ENCODE peak calls at places on chromosomes 16 and 17, in seven cellular contexts. B is NCI-H1417; T is amniotic stem cell; K is GM20000; N is cardiac septum; M is stimulated activated CD4-positive, alpha-beta T cell treated with anti-CD3 and anti-CD28 coated beads, TNF-alpha, amount 100 ng/mL, for 1 hour; Y is iris pigment epithelial cell. Q is an unnamed sample.

GRCh38 chr17:43326490-43327275 is 72.1 kb upstream of the ARL4D start:
- DNase-seq in N (no peak), T (no peak), K (no peak), Y (no peak), B (no peak), M (no peak), Q (no peak)

GRCh38 chr17:63519972-63520882 is 2.9 kb upstream of the KCNH6 start:
- DNase-seq in T (no peak), B (peak), N (no peak), Y (no peak), M (no peak), K (no peak), Q (peak)

GRCh38 chr17:15124746-15125145 is 140.4 kb downstream of the PMP22 start:
- DNase-seq in N (no peak), T (no peak), B (no peak), Y (no peak), K (no peak), M (no peak), Q (no peak)

GRCh38 chr16:75109732-75110243 is 6.8 kb downstream of the LDHD start:
- DNase-seq in T (no peak), Y (no peak), K (no peak), B (no peak), N (peak), M (no peak), Q (peak)

GRCh38 chr17:13329421-13329820 is 272.3 kb downstream of the HS3ST3A1 start:
- DNase-seq in T (no peak), K (no peak), B (no peak), Y (no peak), N (no peak), M (no peak), Q (no peak)

GRCh38 chr16:31022574-31023251 is 10.6 kb upstream of the STX4 start:
- DNase-seq in K (no peak), T (no peak), Y (no peak), B (no peak), M (no peak), N (no peak), Q (no peak)

GRCh38 chr17:72846399-72846798 is 246.1 kb downstream of the SLC39A11 start:
- DNase-seq in N (no peak), K (no peak), Y (no peak), M (no peak), B (no peak), T (no peak), Q (no peak)

GRCh38 chr17:46115687-46116086 is 77.5 kb downstream of the KANSL1 start:
- DNase-seq in Y (no peak), B (no peak), K (no peak), N (no peak), T (no peak), M (no peak), Q (no peak)

GRCh38 chr17:2880050-2880449 is 83.8 kb downstream of the RAP1GAP2 start:
- DNase-seq in B (no peak), K (no peak), T (no peak), Y (no peak), M (no peak), N (no peak), Q (no peak)

GRCh38 chr16:9836118-9836736 is 346.0 kb downstream of the GRIN2A start:
- DNase-seq in T (no peak), K (no peak), N (no peak), B (no peak), Y (peak), M (no peak), Q (no peak)

GRCh38 chr17:56956992-56957391 is 3.9 kb downstream of the COIL start:
- DNase-seq in T (no peak), K (no peak), M (no peak), N (no peak), B (no peak), Y (no peak), Q (no peak)

GRCh38 chr16:57815987-57816745 is 13.9 kb upstream of the KIFC3 start:
- DNase-seq in B (peak), T (peak), M (no peak), Y (peak), K (peak), N (peak), Q (peak)

GRCh38 chr17:38510424-38511125 is 82.3 kb downstream of the ARHGAP23 start:
- DNase-seq in M (no peak), B (no peak), N (no peak), T (no peak), K (peak), Y (peak), Q (no peak)

GRCh38 chr17:39671651-39672521 is 3.6 kb downstream of the PNMT start:
- DNase-seq in K (peak), Y (peak), N (no peak), M (no peak), T (no peak), B (no peak), Q (no peak)

GRCh38 chr17:46857600-46857999 is 6.2 kb downstream of the WNT9B start:
- DNase-seq in Y (no peak), N (no peak), K (no peak), M (no peak), B (no peak), T (no peak), Q (no peak)

GRCh38 chr17:43536236-43537088 is 9.7 kb downstream of the ETV4 start:
- DNase-seq in K (no peak), M (no peak), N (no peak), T (peak), Y (peak), B (no peak), Q (no peak)

GRCh38 chr16:17773698-17774101 is 302.9 kb upstream of the XYLT1 start:
- DNase-seq in B (no peak), T (no peak), Y (no peak), K (no peak), N (no peak), M (no peak), Q (peak)

GRCh38 chr17:66779186-66779585 is 55.7 kb upstream of the CACNG5 start:
- DNase-seq in N (no peak), T (no peak), K (no peak), M (no peak), Y (no peak), B (no peak), Q (peak)

GRCh38 chr16:2244301-2244700 is 7.1 kb downstream of the ECI1 start:
- DNase-seq in B (no peak), K (no peak), Y (no peak), T (no peak), M (no peak), N (no peak), Q (no peak)

GRCh38 chr16:11497329-11497805 is 89.4 kb downstream of the LITAF start:
- DNase-seq in K (no peak), N (peak), T (peak), Y (peak), M (no peak), B (peak), Q (peak)

GRCh38 chr16:4416200-4417032 is at the start of gene CORO7:
- DNase-seq in M (peak), K (peak), B (peak), T (peak), N (peak), Y (peak), Q (peak)

GRCh38 chr17:74430706-74431567 is 951 bp upstream of the GPRC5C start:
- DNase-seq in T (no peak), M (no peak), Y (peak), K (peak), N (peak), B (peak), Q (peak)

GRCh38 chr16:56637814-56638750 is at the start of gene MT1A:
- DNase-seq in N (peak), T (no peak), Y (peak), M (no peak), B (no peak), K (no peak), Q (peak)

GRCh38 chr17:7167832-7168231 is 11.3 kb downstream of the ASGR1 start:
- DNase-seq in N (no peak), M (no peak), Y (peak), T (no peak), K (no peak), B (no peak), Q (no peak)

GRCh38 chr17:68314916-68315535 is 23.7 kb downstream of the ARSG start:
- DNase-seq in B (no peak), M (no peak), Y (peak), T (no peak), K (no peak), N (peak), Q (no peak)

GRCh38 chr17:36183811-36184765 is 7.7 kb upstream of the TBC1D3B start:
- DNase-seq in N (no peak), Y (no peak), T (no peak), B (no peak), K (no peak), M (no peak), Q (no peak)

GRCh38 chr17:79707931-79708891 is 22.5 kb upstream of the ENPP7 start:
- DNase-seq in K (peak), T (peak), B (peak), Y (peak), N (no peak), M (peak), Q (peak)

GRCh38 chr17:42194133-42194899 is at the start of gene GHDC:
- DNase-seq in M (peak), Y (peak), K (peak), B (peak), N (peak), T (no peak), Q (peak)

GRCh38 chr17:45225051-45225700 is 3.5 kb downstream of the FMNL1 start:
- DNase-seq in T (no peak), K (no peak), M (no peak), Y (no peak), B (no peak), N (no peak), Q (no peak)

GRCh38 chr16:685967-686366 is 1.8 kb upstream of the JMJD8 start:
- DNase-seq in N (no peak), M (no peak), K (peak), B (peak), Y (no peak), T (no peak), Q (no peak)

GRCh38 chr17:13154403-13154802 is 136.6 kb upstream of the ELAC2 start:
- DNase-seq in N (no peak), M (no peak), Y (peak), B (no peak), K (no peak), T (no peak), Q (no peak)

GRCh38 chr16:66275795-66276428 is 90.6 kb upstream of the CDH5 start:
- DNase-seq in N (no peak), M (no peak), B (peak), K (peak), Y (peak), T (peak), Q (no peak)

GRCh38 chr17:58242171-58242784 is 3.9 kb downstream of the LPO start:
- DNase-seq in N (no peak), M (no peak), T (no peak), Y (no peak), B (no peak), K (no peak), Q (no peak)

GRCh38 chr16:70767377-70768204 is 33.4 kb downstream of the VAC14 start:
- DNase-seq in M (no peak), B (no peak), K (no peak), T (no peak), N (no peak), Y (peak), Q (no peak)

Q was measured in DMS79 treated with DMSO at 0.1 percent for 48 hours.